ENCODE peak calls at places on chromosomes 4 and X, in eight cellular contexts. G is tibial artery, S is spleen, J is lower lobe of right lung, M is chondrocyte, E is uterus, V is cardiac muscle cell, T is GM10248. Z is an unnamed sample.

GRCh38 chr4:186109245-186109644 is 4.7 kb downstream of the FAM149A start:
- DNase-seq in J (no peak), G (no peak), E (no peak), V (no peak), M (no peak), S (no peak), T (no peak), Z (no peak)

GRCh38 chr4:17327587-17327986 is 184.3 kb downstream of the QDPR start:
- DNase-seq in G (no peak), S (no peak), E (peak), J (no peak), M (no peak), V (peak), T (no peak), Z (no peak)

GRCh38 chr4:103098331-103098730 is 1.3 kb downstream of the BDH2 start:
- DNase-seq in G (no peak), S (no peak), J (no peak), E (no peak), V (no peak), T (no peak), M (no peak), Z (no peak)

GRCh38 chrX:36898301-36898700 is 109.9 kb upstream of the FAM47C start:
- DNase-seq in J (no peak), M (no peak), S (no peak), E (no peak), V (no peak), G (no peak), T (peak), Z (no peak)

GRCh38 chrX:109600114-109600710 is 24.8 kb downstream of the KCNE5 start:
- DNase-seq in J (no peak), T (no peak), E (no peak), V (peak), S (no peak), G (no peak), M (no peak), Z (no peak)

GRCh38 chrX:118356154-118356701 is 10.3 kb downstream of the WDR44 start:
- DNase-seq in M (no peak), V (no peak), T (no peak), J (no peak), G (no peak), E (no peak), S (no peak), Z (no peak)

GRCh38 chrX:117633277-117633676 is 483.3 kb downstream of the KLHL13 start:
- DNase-seq in S (no peak), M (no peak), V (no peak), E (no peak), J (no peak), T (no peak), G (no peak), Z (no peak)

GRCh38 chr4:176302283-176303275 is 17.2 kb upstream of the SPCS3 start:
- DNase-seq in G (no peak), M (no peak), E (no peak), V (peak), S (no peak), T (no peak), J (no peak), Z (no peak)

GRCh38 chr4:71293705-71294104 is 45.1 kb upstream of the SLC4A4 start:
- DNase-seq in S (no peak), J (no peak), M (no peak), V (peak), E (no peak), G (no peak), T (no peak), Z (no peak)

GRCh38 chrX:153688900-153689590 is 1.3 kb downstream of the SLC6A8 start:
- DNase-seq in M (no peak), S (no peak), E (no peak), G (peak), J (no peak), V (peak), T (no peak), Z (no peak)

GRCh38 chr4:54971474-54971950 is 153.9 kb downstream of the KDR start:
- DNase-seq in M (no peak), J (no peak), E (peak), S (no peak), G (no peak), T (peak), V (peak), Z (peak)

GRCh38 chr4:15488136-15488535 is 18.5 kb downstream of the CC2D2A start:
- DNase-seq in V (no peak), M (no peak), S (no peak), G (no peak), J (no peak), E (no peak), T (no peak), Z (no peak)

GRCh38 chr4:186904104-186904503 is 180.4 kb upstream of the FAT1 start:
- DNase-seq in M (no peak), J (no peak), T (no peak), V (peak), E (no peak), S (no peak), G (no peak), Z (no peak)

GRCh38 chr4:180706766-180707165 is 1536.4 kb upstream of the TENM3 start:
- DNase-seq in E (no peak), S (no peak), J (no peak), T (no peak), G (no peak), M (no peak), V (no peak), Z (no peak)

GRCh38 chr4:178090640-178091411 is 648.6 kb upstream of the AGA start:
- DNase-seq in T (no peak), E (no peak), S (no peak), M (peak), J (no peak), G (no peak), V (no peak), Z (no peak)

GRCh38 chrX:114626323-114626722 is 42.4 kb downstream of the HTR2C start:
- DNase-seq in T (no peak), J (no peak), G (no peak), V (peak), S (no peak), E (no peak), M (no peak), Z (no peak)

GRCh38 chr4:40514409-40515025 is 115.1 kb downstream of the RBM47 start:
- DNase-seq in T (no peak), J (no peak), M (no peak), E (no peak), S (no peak), V (no peak), G (no peak), Z (no peak)

GRCh38 chrX:274904-275475 is 6.2 kb upstream of the PLCXD1 start:
- DNase-seq in M (peak), G (no peak), J (peak), V (peak), S (peak), E (no peak), T (no peak), Z (peak)

GRCh38 chrX:47129879-47130358 is 14.6 kb downstream of the NDUFB11 start:
- DNase-seq in T (no peak), M (no peak), J (no peak), S (no peak), V (peak), G (no peak), E (no peak), Z (no peak)

GRCh38 chr4:113003841-113004240 is 45.6 kb upstream of the ANK2 start:
- DNase-seq in S (no peak), T (no peak), J (no peak), M (no peak), V (no peak), E (no peak), G (no peak), Z (no peak)

GRCh38 chr4:11111876-11112275 is 316.8 kb downstream of the HS3ST1 start:
- DNase-seq in E (no peak), M (no peak), V (no peak), S (no peak), T (no peak), G (no peak), J (no peak), Z (no peak)

GRCh38 chr4:123298798-123299197 is 97.8 kb upstream of the SPRY1 start:
- DNase-seq in G (no peak), S (no peak), V (no peak), E (no peak), M (no peak), T (no peak), J (no peak), Z (no peak)

GRCh38 chr4:106971586-106971985 is 64.5 kb downstream of the DKK2 start:
- DNase-seq in T (no peak), G (no peak), S (no peak), J (no peak), E (no peak), M (no peak), V (no peak), Z (no peak)

GRCh38 chr4:66911898-66912297 is 633.4 kb downstream of the CENPC start:
- DNase-seq in S (no peak), J (no peak), V (peak), M (no peak), G (no peak), E (no peak), T (no peak), Z (no peak)

GRCh38 chrX:77742788-77743476 is 43.1 kb downstream of the ATRX start:
- DNase-seq in V (no peak), M (no peak), E (no peak), G (peak), S (no peak), T (no peak), J (no peak), Z (no peak)

GRCh38 chrX:2192584-2193272 is 308.0 kb downstream of the DHRSX start:
- DNase-seq in T (no peak), M (no peak), G (peak), E (no peak), V (no peak), S (no peak), J (no peak), Z (no peak)

GRCh38 chr4:52376107-52376704 is 282.9 kb downstream of the USP46 start:
- DNase-seq in T (peak), G (no peak), J (no peak), M (no peak), E (peak), S (no peak), V (peak), Z (peak)

GRCh38 chr4:142248946-142249345 is 597.2 kb downstream of the INPP4B start:
- DNase-seq in S (no peak), V (peak), E (no peak), T (no peak), J (no peak), M (no peak), G (no peak), Z (no peak)

GRCh38 chrX:151370906-151371305 is 26.1 kb upstream of the VMA21 start:
- DNase-seq in G (no peak), M (no peak), T (no peak), V (no peak), J (peak), S (no peak), E (no peak), Z (peak)

GRCh38 chr4:139896242-139896752 is 230.7 kb downstream of the MGST2 start:
- DNase-seq in M (no peak), G (no peak), J (no peak), V (no peak), T (no peak), E (no peak), S (no peak), Z (no peak)

GRCh38 chr4:139889901-139890300 is 224.3 kb downstream of the MGST2 start:
- DNase-seq in E (no peak), S (no peak), M (no peak), J (no peak), V (no peak), G (no peak), T (no peak), Z (no peak)

GRCh38 chr4:139890810-139891209 is 225.2 kb downstream of the MGST2 start:
- DNase-seq in E (no peak), T (no peak), M (no peak), S (no peak), V (peak), G (no peak), J (no peak), Z (no peak)

GRCh38 chr4:139889194-139889762 is 223.7 kb downstream of the MGST2 start:
- DNase-seq in S (no peak), E (no peak), M (no peak), T (no peak), J (no peak), G (no peak), V (no peak), Z (no peak)

GRCh38 chr4:139892973-139893736 is 227.5 kb downstream of the MGST2 start:
- DNase-seq in S (no peak), G (no peak), E (no peak), J (no peak), V (no peak), T (no peak), M (no peak), Z (no peak)
- TF ChIP-seq CTCF in S (no peak), G (no peak), E (no peak), J (no peak), V (no peak), T (no peak), M (no peak), Z (no peak)

GRCh38 chr4:108060164-108060563 is 70.5 kb downstream of the HADH start:
- DNase-seq in T (no peak), G (no peak), J (no peak), S (no peak), E (no peak), V (peak), M (no peak), Z (peak)
- TF ChIP-seq CTCF in T (peak), G (peak), J (peak), S (no peak), E (no peak), V (peak), M (peak), Z (no peak)

GRCh38 chrX:119693032-119693995 is at the start of gene SEPTIN6:
- DNase-seq in E (peak), S (peak), J (peak), G (peak), M (peak), T (peak), V (peak), Z (peak)

GRCh38 chrX:119693996-119694451 is 1.1 kb upstream of the SEPTIN6 start:
- DNase-seq in V (no peak), E (no peak), G (no peak), T (peak), S (peak), M (no peak), J (no peak), Z (no peak)

GRCh38 chrX:119690921-119691716 is 1.8 kb downstream of the SEPTIN6 start:
- DNase-seq in M (no peak), V (peak), G (no peak), T (no peak), E (no peak), S (no peak), J (no peak), Z (no peak)

GRCh38 chrX:119694601-119695534 is 1.9 kb upstream of the SEPTIN6 start:
- DNase-seq in S (peak), J (no peak), M (no peak), V (no peak), T (no peak), G (no peak), E (no peak), Z (no peak)

GRCh38 chrX:119692241-119693031 is 532 bp downstream of the SEPTIN6 start:
- DNase-seq in E (no peak), V (peak), S (peak), J (peak), M (no peak), G (peak), T (peak), Z (peak)
- TF ChIP-seq CTCF in E (no peak), V (no peak), S (no peak), J (no peak), M (peak), G (no peak), T (no peak), Z (no peak)

DNA sequence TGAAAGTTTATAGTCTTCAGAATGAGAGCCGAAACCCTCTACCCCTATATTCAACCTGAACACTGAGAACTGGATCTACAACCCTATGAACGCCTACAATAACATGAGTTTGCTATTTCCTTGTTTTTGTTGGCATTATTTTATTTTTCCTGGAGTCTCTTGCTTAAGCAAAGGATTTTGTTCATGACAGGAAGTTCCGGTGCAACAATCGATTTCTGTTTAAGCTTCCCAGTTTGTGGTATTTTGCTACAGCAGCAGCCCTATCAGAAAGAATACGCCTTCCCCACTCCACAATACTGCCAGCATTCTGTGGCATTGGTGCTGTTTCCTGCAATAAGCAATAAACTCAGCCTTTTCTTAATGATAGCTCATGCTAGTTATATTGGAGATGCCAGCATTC is 60.9 kb downstream of the NPY5R start:
- DNase-seq in G (no peak), T (no peak), M (no peak), S (no peak), E (no peak), V (peak), J (no peak), Z (no peak)
- TF ChIP-seq CTCF in G (no peak), T (no peak), M (no peak), S (no peak), E (no peak), V (no peak), J (no peak), Z (no peak)

GRCh38 chrX:131068945-131069719 is 11.0 kb downstream of the ARHGAP36 start:
- DNase-seq in E (no peak), T (peak), S (no peak), J (no peak), M (no peak), V (peak), G (no peak), Z (peak)
- TF ChIP-seq CTCF in E (no peak), T (no peak), S (no peak), J (peak), M (peak), V (peak), G (no peak), Z (peak)

DNA sequence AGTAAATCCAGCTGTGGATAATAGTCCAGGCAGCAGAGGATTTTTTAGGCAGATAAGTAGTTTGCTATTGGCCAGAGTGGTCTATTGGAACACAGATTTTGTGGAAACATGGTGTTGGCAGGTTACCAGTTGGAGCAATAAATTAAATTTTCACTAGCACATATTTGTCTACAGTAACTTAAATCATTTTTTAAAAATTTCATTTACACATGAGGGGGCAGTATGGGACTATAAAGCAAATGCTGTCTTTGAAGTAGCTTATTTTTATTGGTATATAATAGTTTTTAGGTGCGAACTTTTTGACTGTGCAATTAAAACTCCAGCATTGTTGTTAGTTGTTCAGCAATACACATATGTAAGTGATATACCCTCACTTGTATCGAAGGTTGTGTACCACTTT is 289.8 kb downstream of the ARHGAP10 start:
- DNase-seq in E (no peak), J (no peak), V (no peak), S (no peak), G (no peak), T (no peak), M (no peak), Z (no peak)
- TF ChIP-seq CTCF in E (no peak), J (no peak), V (no peak), S (no peak), G (no peak), T (no peak), M (peak), Z (no peak)